ENCODE peak calls at places on chromosomes 1 and 21, in six cellular contexts. H, N, C, Y, M and O are unnamed samples.

GRCh38 chr1:191348328-191348727 is 809.9 kb upstream of the RGS18 start:
- DNase-seq in H (no peak), N (no peak), C (no peak), Y (no peak), M (no peak), O (no peak)

GRCh38 chr1:48572134-48572533 is 100.1 kb upstream of the SPATA6 start:
- DNase-seq in H (no peak), N (no peak), C (no peak), Y (no peak), M (no peak), O (no peak)

GRCh38 chr1:29548091-29548490 is 311.8 kb downstream of the PTPRU start:
- DNase-seq in H (peak), N (no peak), C (no peak), Y (no peak), M (no peak), O (no peak)

GRCh38 chr1:186536272-186536905 is 75.5 kb upstream of the PDC start:
- DNase-seq in H (no peak), N (peak), C (no peak), Y (no peak), M (peak), O (no peak)

GRCh38 chr1:177223359-177223758 is 52.6 kb downstream of the BRINP2 start:
- DNase-seq in H (no peak), N (no peak), C (no peak), Y (no peak), M (no peak), O (no peak)

GRCh38 chr1:180501865-180502360 is 464 bp downstream of the ACBD6 start:
- DNase-seq in H (peak), N (peak), C (no peak), Y (no peak), M (no peak), O (no peak)

GRCh38 chr1:115134231-115134630 is 44.9 kb upstream of the TSPAN2 start:
- DNase-seq in H (no peak), N (no peak), C (no peak), Y (no peak), M (no peak), O (no peak)

GRCh38 chr1:171663854-171664550 is 11.5 kb upstream of the MYOC start:
- DNase-seq in H (peak), N (no peak), C (no peak), Y (no peak), M (no peak), O (no peak)

GRCh38 chr1:112501810-112502641 is 6.7 kb upstream of the WNT2B start:
- DNase-seq in H (peak), N (peak), C (peak), Y (peak), M (peak), O (no peak)

GRCh38 chr1:53075761-53076163 is 13.7 kb downstream of the PODN start:
- DNase-seq in H (peak), N (no peak), C (peak), Y (peak), M (no peak), O (peak)

GRCh38 chr1:50422946-50423669 is at the start of gene DMRTA2:
- DNase-seq in H (peak), N (peak), C (peak), Y (no peak), M (no peak), O (no peak)

GRCh38 chr21:42423685-42424084 is 20.0 kb downstream of the UBASH3A start:
- DNase-seq in H (no peak), N (no peak), C (no peak), Y (no peak), M (no peak), O (no peak)

GRCh38 chr1:1958071-1958541 is 39.0 kb upstream of the TMEM52 start:
- DNase-seq in H (no peak), N (peak), C (no peak), Y (no peak), M (no peak), O (peak)

GRCh38 chr1:1957533-1957961 is 38.5 kb upstream of the TMEM52 start:
- DNase-seq in H (no peak), N (no peak), C (no peak), Y (no peak), M (no peak), O (peak)

GRCh38 chr1:1959459-1959839 is 40.4 kb upstream of the TMEM52 start:
- DNase-seq in H (no peak), N (no peak), C (no peak), Y (no peak), M (no peak), O (no peak)

GRCh38 chr1:1960480-1961196 is 41.6 kb upstream of the TMEM52 start:
- DNase-seq in H (no peak), N (no peak), C (no peak), Y (no peak), M (peak), O (no peak)

GRCh38 chr1:1959840-1960479 is 40.9 kb upstream of the TMEM52 start:
- DNase-seq in H (peak), N (peak), C (peak), Y (peak), M (peak), O (peak)
- TF ChIP-seq CTCF in H (peak), N (peak), C (peak), Y (peak), M (peak), O (peak)

GRCh38 chr1:193190096-193190744 is 3.8 kb upstream of the B3GALT2 start:
- DNase-seq in H (no peak), N (peak), C (no peak), Y (no peak), M (peak), O (no peak)
- TF ChIP-seq CTCF in H (peak), N (peak), C (peak), Y (no peak), M (peak), O (peak)

DNA sequence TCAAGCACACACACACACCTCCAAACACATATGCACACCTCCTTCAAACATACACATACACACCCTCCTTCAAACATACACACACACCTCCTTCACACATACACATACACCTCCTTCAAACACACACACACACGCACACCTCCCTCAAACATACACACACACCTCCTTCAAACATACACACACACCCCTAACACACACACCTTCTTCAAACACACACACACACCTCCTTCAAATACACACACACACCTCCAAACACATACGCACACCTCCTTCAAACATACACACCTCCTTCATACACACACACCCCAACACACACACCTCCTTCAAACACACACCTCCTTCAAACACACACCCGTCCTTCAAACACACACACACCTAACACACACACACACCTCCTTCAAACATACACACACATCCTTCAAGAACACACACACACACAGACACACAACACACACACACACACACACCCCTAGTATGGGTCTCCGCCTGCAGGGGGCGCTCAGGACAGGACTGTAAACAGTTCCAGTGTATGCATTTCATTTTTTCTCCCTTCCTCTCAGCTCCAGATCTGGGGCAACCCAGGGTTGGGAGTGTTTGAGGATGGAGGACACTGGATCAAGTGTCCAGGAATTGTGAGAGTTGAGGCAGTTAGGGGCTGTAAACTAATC is 12.1 kb downstream of the LGR6 start:
- DNase-seq in H (peak), N (no peak), C (no peak), Y (no peak), M (peak), O (no peak)
- TF ChIP-seq CTCF in H (peak), N (peak), C (no peak), Y (peak), M (peak), O (peak)

GRCh38 chr1:159835862-159836518 is 9.3 kb downstream of the SLAMF8 start:
- DNase-seq in H (no peak), N (no peak), C (no peak), Y (no peak), M (peak), O (no peak)
- TF ChIP-seq CTCF in H (peak), N (no peak), C (peak), Y (no peak), M (peak), O (peak)

GRCh38 chr1:231092380-231092779 is 52.3 kb upstream of the FAM89A start:
- DNase-seq in H (no peak), N (no peak), C (no peak), Y (no peak), M (no peak), O (no peak)

GRCh38 chr1:231094421-231094820 is 54.4 kb upstream of the FAM89A start:
- DNase-seq in H (no peak), N (no peak), C (no peak), Y (no peak), M (no peak), O (no peak)

GRCh38 chr1:231091415-231091814 is 51.4 kb upstream of the FAM89A start:
- DNase-seq in H (no peak), N (no peak), C (no peak), Y (no peak), M (no peak), O (no peak)

GRCh38 chr1:231091853-231092301 is 51.8 kb upstream of the FAM89A start:
- DNase-seq in H (peak), N (peak), C (no peak), Y (peak), M (peak), O (no peak)

GRCh38 chr1:231093158-231093922 is 53.3 kb upstream of the FAM89A start:
- DNase-seq in H (peak), N (no peak), C (no peak), Y (no peak), M (peak), O (no peak)
- TF ChIP-seq CTCF in H (peak), N (no peak), C (no peak), Y (peak), M (peak), O (peak)